ENCODE peak calls at places on chromosomes 6 and 20, in seven cellular contexts. P, V, D, G, T, W and H are unnamed samples.

GRCh38 chr6:137699036-137699683 is 167.9 kb upstream of the TNFAIP3 start:
- DNase-seq in T (no peak), G (no peak), P (peak; percentile 46), D (no peak), W (no peak), V (peak; percentile 28), H (no peak)

GRCh38 chr6:3379482-3380060 is 77.3 kb downstream of the SLC22A23 start:
- DNase-seq in P (peak; percentile 32), W (no peak), G (no peak), V (no peak), T (no peak), D (no peak), H (no peak)

GRCh38 chr6:151137441-151137984 is 102.3 kb upstream of the AKAP12 start:
- DNase-seq in G (no peak), W (no peak), P (no peak), V (no peak), D (no peak), T (no peak), H (no peak)

GRCh38 chr6:136290406-136291010 is 862 bp upstream of the BCLAF1 start:
- DNase-seq in G (peak; percentile 61), P (peak; percentile 85), W (no peak), V (peak; percentile 89), T (peak; percentile 6), D (peak; percentile 57), H (peak; percentile 75)

GRCh38 chr20:41617059-41617921 is 887 bp downstream of the CHD6 start:
- DNase-seq in P (peak; percentile 32), W (no peak), T (peak; percentile 65), V (peak; percentile 25), D (peak; percentile 75), G (peak; percentile 30), H (peak; percentile 56)

GRCh38 chr20:33859157-33859695 is 48.1 kb downstream of the CHMP4B start:
- DNase-seq in G (peak; percentile 25), P (no peak), W (peak; percentile 24), V (no peak), D (no peak), T (peak; percentile 48), H (no peak)

GRCh38 chr20:31822421-31823330 is 3.5 kb downstream of the MYLK2 start:
- DNase-seq in P (peak; percentile 46), D (peak; percentile 94), G (peak; percentile 77), W (no peak), V (peak; percentile 89), T (peak; percentile 51), H (peak; percentile 81)

GRCh38 chr6:21281366-21281765 is 312.2 kb upstream of the SOX4 start:
- DNase-seq in P (no peak), D (no peak), T (no peak), G (no peak), V (no peak), W (no peak), H (peak; percentile 58)

GRCh38 chr6:74733830-74734591 is 471.8 kb downstream of the COL12A1 start:
- DNase-seq in P (no peak), G (no peak), T (no peak), D (no peak), W (no peak), V (no peak), H (no peak)

GRCh38 chr6:38572186-38572813 is 67.4 kb downstream of the BTBD9 start:
- DNase-seq in V (no peak), P (no peak), W (no peak), G (no peak), D (no peak), T (peak; percentile 41), H (no peak)

GRCh38 chr6:103036846-103037245 is 1643.3 kb downstream of the GRIK2 start:
- DNase-seq in G (no peak), P (no peak), V (no peak), T (no peak), D (no peak), W (no peak), H (no peak)

GRCh38 chr20:663315-664090 is 10.5 kb upstream of the SRXN1 start:
- DNase-seq in V (no peak), D (no peak), W (no peak), P (peak; percentile 20), T (peak; percentile 32), G (no peak), H (no peak)
- H3K27me3 ChIP-seq in V (peaks cover 21% of the 10 kb centered on the region), D (no peaks in the 10 kb centered on the region), W (peaks cover 4% of the 10 kb centered on the region), P (peaks cover 66% of the 10 kb centered on the region), T (no peaks in the 10 kb centered on the region), G (no peaks in the 10 kb centered on the region), H (no peaks in the 10 kb centered on the region)

DNA sequence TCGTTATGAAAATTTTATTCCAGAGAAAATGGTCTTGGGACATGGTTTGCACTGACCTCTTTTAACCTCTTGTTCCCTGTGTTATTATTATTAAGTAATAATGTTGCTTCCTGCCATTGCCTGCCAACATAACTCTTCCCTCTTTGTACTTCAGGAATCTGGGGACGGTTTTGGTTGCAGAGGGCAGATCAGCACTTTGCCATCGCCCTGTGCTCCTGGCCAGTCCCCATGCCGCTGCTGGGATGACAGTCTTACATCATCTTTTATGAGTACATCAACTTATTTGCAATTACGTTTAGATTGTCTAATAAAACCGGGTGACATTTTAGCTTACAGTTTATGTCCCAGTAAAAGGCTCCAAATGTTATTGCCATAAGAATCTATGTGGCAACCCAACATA is 157.2 kb downstream of the CDH26 start:
- DNase-seq in G (no peak), W (no peak), T (no peak), V (no peak), D (no peak), P (no peak), H (no peak)
- H3K27me3 ChIP-seq in G (no peaks in the 10 kb centered on the region), W (peaks cover 3% of the 10 kb centered on the region), T (no peaks in the 10 kb centered on the region), V (peaks cover 3% of the 10 kb centered on the region), D (no peaks in the 10 kb centered on the region), P (peaks cover 4% of the 10 kb centered on the region), H (no peaks in the 10 kb centered on the region)

GRCh38 chr6:165844801-165845364 is 181.8 kb upstream of the PDE10A start:
- DNase-seq in W (no peak), D (no peak), T (no peak), V (no peak), P (no peak), G (no peak), H (no peak)

GRCh38 chr6:165842291-165842936 is 179.4 kb upstream of the PDE10A start:
- DNase-seq in P (no peak), T (no peak), G (no peak), W (no peak), V (no peak), D (no peak), H (no peak)

GRCh38 chr6:165843121-165843520 is 180.1 kb upstream of the PDE10A start:
- DNase-seq in D (no peak), G (no peak), W (no peak), V (no peak), P (no peak), T (no peak), H (no peak)

GRCh38 chr6:165844232-165844631 is 181.2 kb upstream of the PDE10A start:
- DNase-seq in G (no peak), D (no peak), P (no peak), T (no peak), V (no peak), W (no peak), H (no peak)

GRCh38 chr6:165843568-165844113 is 180.6 kb upstream of the PDE10A start:
- DNase-seq in V (no peak), P (no peak), D (no peak), G (no peak), W (no peak), T (no peak), H (no peak)
- H3K27me3 ChIP-seq in V (peaks cover 6% of the 10 kb centered on the region), P (no peaks in the 10 kb centered on the region), D (no peaks in the 10 kb centered on the region), G (no peaks in the 10 kb centered on the region), W (no peaks in the 10 kb centered on the region), T (no peaks in the 10 kb centered on the region), H (no peaks in the 10 kb centered on the region)

GRCh38 chr20:61435184-61435822 is 183.2 kb downstream of the CDH4 start:
- DNase-seq in V (no peak), P (no peak), W (no peak), G (no peak), T (no peak), D (no peak), H (no peak)
- H3K27me3 ChIP-seq in V (no peaks in the 10 kb centered on the region), P (no peaks in the 10 kb centered on the region), W (no peaks in the 10 kb centered on the region), G (no peaks in the 10 kb centered on the region), T (no peaks in the 10 kb centered on the region), D (no peaks in the 10 kb centered on the region), H (no peaks in the 10 kb centered on the region)